ENCODE peak calls at places on chromosomes 1 and 21, in eight cellular contexts. B is small intestine, C is lower lobe of right lung, R is adrenal gland, X is prostate gland, T is uterus, U is HCT116, F is colonic mucosa. V is an unnamed sample. For H3K4me1, the result is how much of the 10 kb centered on the place peaks cover.

GRCh38 chr1:225859151-225859550 is 23.0 kb downstream of the TMEM63A start:
- DNase-seq in U (no peak), F (no peak), R (no peak), C (no peak), T (no peak), X (no peak), B (no peak), V (no peak)

GRCh38 chr1:106754957-106755356 is 301.5 kb upstream of the PRMT6 start:
- DNase-seq in C (no peak), X (no peak), R (no peak), T (no peak), F (no peak), B (no peak), U (no peak), V (no peak)

GRCh38 chr1:174535207-174535606 is 87.4 kb downstream of the GPR52 start:
- DNase-seq in T (no peak), U (no peak), B (no peak), F (no peak), C (no peak), X (no peak), R (no peak), V (no peak)

GRCh38 chr21:18298228-18298627 is 53.6 kb downstream of the CHODL start:
- DNase-seq in R (no peak), C (no peak), U (no peak), T (no peak), F (no peak), X (no peak), B (no peak), V (no peak)

GRCh38 chr1:217311766-217312165 is 319.1 kb downstream of the GPATCH2 start:
- DNase-seq in R (no peak), T (no peak), X (no peak), C (no peak), U (no peak), F (no peak), B (peak), V (no peak)

GRCh38 chr1:70336050-70336449 is 18.5 kb downstream of the ANKRD13C start:
- DNase-seq in T (no peak), U (no peak), B (no peak), X (no peak), C (no peak), R (no peak), F (no peak), V (no peak)

GRCh38 chr1:201122321-201123017 is 4.5 kb downstream of the ASCL5 start:
- DNase-seq in F (no peak), X (no peak), T (no peak), B (no peak), C (no peak), U (no peak), R (no peak), V (no peak)

GRCh38 chr1:171188388-171189266 is 3.5 kb downstream of the FMO2 start:
- DNase-seq in C (peak), R (peak), B (peak), T (peak), X (peak), F (peak), U (peak), V (peak)

GRCh38 chr1:222706815-222707214 is 5.5 kb downstream of the AIDA start:
- DNase-seq in C (no peak), B (no peak), U (no peak), R (no peak), X (no peak), F (no peak), T (no peak), V (no peak)

GRCh38 chr1:43563779-43564616 is 33.3 kb downstream of the PTPRF start:
- DNase-seq in F (no peak), B (no peak), T (peak), R (peak), C (no peak), U (no peak), X (peak), V (no peak)

GRCh38 chr1:118257946-118258345 is 72.9 kb upstream of the SPAG17 start:
- DNase-seq in F (no peak), T (no peak), R (no peak), C (no peak), X (no peak), B (no peak), U (no peak), V (no peak)

GRCh38 chr1:23651069-23651808 is 40.4 kb upstream of the RPL11 start:
- DNase-seq in R (peak), U (no peak), B (peak), C (no peak), X (no peak), F (no peak), T (no peak), V (no peak)

GRCh38 chr1:215082532-215083407 is at the start of gene KCNK2:
- DNase-seq in C (no peak), U (no peak), B (no peak), X (no peak), R (peak), T (peak), F (no peak), V (no peak)

GRCh38 chr1:60268451-60268850 is 194.9 kb upstream of the C1orf87 start:
- DNase-seq in X (no peak), B (no peak), F (no peak), U (no peak), R (no peak), T (no peak), C (no peak), V (no peak)

GRCh38 chr1:16139473-16139962 is 16.4 kb downstream of the EPHA2 start:
- DNase-seq in R (no peak), T (no peak), C (no peak), B (no peak), U (no peak), X (no peak), F (no peak), V (no peak)

GRCh38 chr21:21007606-21008005 is 9.4 kb downstream of the NCAM2 start:
- DNase-seq in T (no peak), U (no peak), X (no peak), B (no peak), F (no peak), C (no peak), R (peak), V (no peak)

DNA sequence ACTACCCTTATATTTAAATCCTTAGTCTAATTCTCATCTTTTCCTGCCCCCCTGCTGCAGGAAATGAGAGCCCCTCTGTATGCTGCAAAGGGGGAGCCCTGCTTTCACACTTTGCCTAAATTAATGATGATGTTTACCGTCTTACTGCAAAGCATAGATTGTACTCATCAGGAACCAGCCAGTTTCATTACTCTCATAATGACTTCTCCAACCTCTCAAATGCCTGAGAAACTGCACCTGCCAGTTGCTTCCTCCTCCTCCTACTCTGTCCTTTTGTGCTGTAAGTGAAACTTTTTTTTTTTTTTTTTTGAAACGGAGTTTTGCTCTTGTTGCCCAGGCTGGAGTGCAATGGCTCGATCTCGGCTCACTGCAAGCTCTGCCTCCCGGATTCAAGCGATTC is 101.7 kb downstream of the ADSS2 start:
- DNase-seq in R (no peak), T (no peak), C (no peak), X (no peak), B (peak), F (no peak), U (no peak), V (no peak)
- H3K4me1 ChIP-seq in R (under half), T (under half), C (under half), X (under half), B (under half), F (under half), U (under half), V (under half)

GRCh38 chr1:183198463-183198862 is 12.4 kb downstream of the LAMC2 start:
- DNase-seq in X (peak), B (peak), R (no peak), C (no peak), U (no peak), F (no peak), T (peak), V (no peak)
- H3K4me1 ChIP-seq in X (under half), B (under half), R (under half), C (under half), U (under half), F (under half), T (under half), V (under half)

DNA sequence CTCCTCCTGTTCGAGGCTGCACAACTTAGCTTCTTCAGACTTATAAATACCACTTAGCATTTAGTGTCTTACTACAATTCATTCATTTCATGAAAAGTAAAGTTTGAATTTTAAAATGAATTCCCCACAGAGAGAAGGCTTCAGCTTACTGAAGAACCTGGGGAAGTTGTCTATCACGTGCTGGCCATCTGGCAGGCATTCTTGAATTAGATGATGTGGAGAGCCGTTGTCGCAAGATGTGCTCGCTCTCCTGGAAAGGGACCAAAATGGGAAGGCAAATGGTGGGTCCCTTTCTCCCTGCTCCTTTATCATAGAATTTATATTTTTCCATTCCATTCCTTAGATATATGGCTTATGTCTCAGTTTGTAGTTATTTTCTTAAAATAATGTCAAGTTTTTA is 90.5 kb downstream of the CD247 start:
- DNase-seq in T (no peak), B (no peak), F (no peak), U (no peak), R (no peak), C (no peak), X (no peak), V (no peak)
- H3K4me1 ChIP-seq in T (under half), B (under half), F (under half), U (under half), R (under half), C (under half), X (under half), V (under half)

GRCh38 chr1:85313888-85314696 is 37.7 kb upstream of the BCL10 start:
- DNase-seq in C (no peak), X (peak), U (no peak), F (no peak), T (no peak), B (no peak), R (no peak), V (peak)
- H3K4me1 ChIP-seq in C (under half), X (under half), U (under half), F (under half), T (under half), B (under half), R (under half), V (under half)

DNA sequence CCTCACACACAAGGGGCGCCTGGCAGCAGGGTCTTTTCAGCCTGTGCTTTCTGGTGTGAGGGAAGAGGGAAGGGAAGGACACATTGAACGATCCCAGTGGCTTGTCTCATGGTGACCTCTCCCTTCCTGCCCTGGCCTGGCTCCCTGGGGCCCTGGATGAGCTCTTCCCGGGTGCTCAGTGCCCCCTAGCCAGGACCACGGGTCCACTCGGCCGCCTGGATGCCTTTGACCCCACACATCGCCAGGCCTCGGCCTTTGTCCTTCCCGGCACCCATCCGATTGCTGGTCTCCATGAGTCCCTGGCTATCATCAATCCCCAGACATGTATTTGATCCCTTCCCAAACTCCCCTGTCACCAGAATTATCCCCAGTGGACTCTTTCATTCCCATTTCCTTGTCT is 6.0 kb upstream of the TFF3 start:
- DNase-seq in C (no peak), T (no peak), U (no peak), R (no peak), B (no peak), X (no peak), F (no peak), V (no peak)
- H3K4me1 ChIP-seq in C (under half), T (under half), U (under half), R (under half), B (under half), X (under half), F (under half), V (under half)